ENCODE peak calls at places on chromosome 3, in five cellular contexts. S is H9, J is psoas muscle, M is body of pancreas, X is ascending aorta. C is an unnamed sample.

GRCh38 chr3:61562810-61563613 is 1.6 kb downstream of the PTPRG start:
- DNase-seq in X (peak; percentile 65), M (peak; percentile 40), J (peak; percentile 50), S (no peak), C (peak; percentile 71)

GRCh38 chr3:172152869-172153268 is 113.5 kb downstream of the FNDC3B start:
- DNase-seq in S (no peak), M (no peak), X (peak; percentile 79), J (no peak), C (no peak)

GRCh38 chr3:45043715-45044299 is 17.7 kb downstream of the CLEC3B start:
- DNase-seq in M (no peak), X (no peak), J (no peak), S (no peak), C (no peak)

GRCh38 chr3:190320594-190321362 is 1.5 kb downstream of the CLDN1 start:
- DNase-seq in X (no peak), S (no peak), J (no peak), M (no peak), C (no peak)

GRCh38 chr3:159950156-159950898 is 38.3 kb upstream of the IL12A start:
- DNase-seq in S (no peak), X (no peak), M (no peak), J (no peak), C (no peak)

GRCh38 chr3:2090512-2090911 is 8.2 kb upstream of the CNTN4 start:
- DNase-seq in M (no peak), X (no peak), S (no peak), J (no peak), C (no peak)

GRCh38 chr3:96996009-96996408 is 181.6 kb downstream of the EPHA6 start:
- DNase-seq in J (no peak), M (no peak), X (no peak), S (no peak), C (no peak)

GRCh38 chr3:173066044-173066679 is 74.9 kb downstream of the SPATA16 start:
- DNase-seq in X (no peak), S (no peak), M (peak; percentile 13), J (no peak), C (no peak)

GRCh38 chr3:142498397-142499180 is 50.8 kb upstream of the XRN1 start:
- DNase-seq in S (no peak), X (no peak), M (no peak), J (no peak), C (no peak)

GRCh38 chr3:50585919-50586762 is 16.8 kb downstream of the HEMK1 start:
- DNase-seq in X (no peak), J (no peak), S (no peak), M (no peak), C (no peak)

GRCh38 chr3:15161113-15161512 is 44.9 kb upstream of the CAPN7 start:
- DNase-seq in S (no peak), M (no peak), J (no peak), X (no peak), C (no peak)

GRCh38 chr3:194496217-194496881 is 9.5 kb upstream of the ATP13A3 start:
- DNase-seq in M (no peak), J (no peak), S (no peak), X (no peak), C (no peak)

GRCh38 chr3:126436826-126437717 is 38.6 kb downstream of the ZXDC start:
- DNase-seq in S (no peak), X (peak; percentile 48), J (no peak), M (no peak), C (peak; percentile 42)

GRCh38 chr3:197545111-197545510 is 10.7 kb downstream of the BDH1 start:
- DNase-seq in S (no peak), J (no peak), M (no peak), X (no peak), C (no peak)

GRCh38 chr3:95899494-95899893 is 914.9 kb upstream of the EPHA6 start:
- DNase-seq in S (no peak), M (no peak), X (no peak), J (no peak), C (no peak)

GRCh38 chr3:168888781-168889180 is 774.7 kb downstream of the MECOM start:
- DNase-seq in M (no peak), X (no peak), S (no peak), J (no peak), C (no peak)

GRCh38 chr3:197014942-197015575 is 14.6 kb downstream of the MELTF start:
- DNase-seq in M (no peak), J (no peak), X (no peak), S (no peak), C (no peak)

GRCh38 chr3:130748520-130748919 is 1.9 kb upstream of the PIK3R4 start:
- DNase-seq in J (no peak), S (no peak), X (no peak), M (no peak), C (no peak)

GRCh38 chr3:55484741-55485207 is 2.3 kb downstream of the WNT5A start:
- DNase-seq in J (no peak), S (no peak), M (no peak), X (no peak), C (no peak)

GRCh38 chr3:53194218-53195065 is 33.4 kb downstream of the PRKCD start:
- DNase-seq in J (peak; percentile 59), X (peak; percentile 78), M (peak; percentile 60), S (peak; percentile 61), C (no peak)

GRCh38 chr3:115834068-115834467 is 210.8 kb downstream of the GAP43 start:
- DNase-seq in J (no peak), M (no peak), S (no peak), X (no peak), C (no peak)

GRCh38 chr3:169458752-169459151 is 204.8 kb downstream of the MECOM start:
- DNase-seq in X (no peak), J (no peak), S (no peak), M (no peak), C (no peak)

GRCh38 chr3:170848294-170848917 is 21.6 kb downstream of the RPL22L1 start:
- DNase-seq in X (no peak), M (no peak), S (no peak), J (no peak), C (no peak)

GRCh38 chr3:126156468-126156867 is 23.9 kb downstream of the ALDH1L1 start:
- DNase-seq in M (peak; percentile 9), J (no peak), X (no peak), S (no peak), C (no peak)

GRCh38 chr3:129440648-129441190 is 695 bp downstream of the IFT122 start:
- DNase-seq in M (no peak), X (no peak), S (no peak), J (no peak), C (no peak)

GRCh38 chr3:194254032-194254431 is 97.1 kb downstream of the CPN2 start:
- DNase-seq in S (no peak), M (no peak), X (no peak), J (no peak), C (no peak)

GRCh38 chr3:136109499-136109898 is 86.6 kb downstream of the MSL2 start:
- DNase-seq in X (no peak), S (no peak), M (no peak), J (no peak), C (no peak)

GRCh38 chr3:3632439-3632838 is 166.8 kb upstream of the LRRN1 start:
- DNase-seq in M (no peak), J (no peak), S (no peak), X (no peak), C (no peak)

GRCh38 chr3:171810278-171811058 is at the start of gene PLD1:
- DNase-seq in S (no peak), X (peak; percentile 83), J (peak; percentile 78), M (peak; percentile 92), C (peak; percentile 95)

GRCh38 chr3:170724599-170724998 is 138.7 kb upstream of the SLC7A14 start:
- DNase-seq in X (peak; percentile 67), J (peak; percentile 45), S (no peak), M (no peak), C (no peak)

GRCh38 chr3:37997791-37998370 is 7.3 kb downstream of the VILL start:
- DNase-seq in X (no peak), M (peak; percentile 30), J (no peak), S (no peak), C (peak; percentile 68)

GRCh38 chr3:27686642-27687041 is 35.5 kb downstream of the EOMES start:
- DNase-seq in S (no peak), J (no peak), X (no peak), M (no peak), C (no peak)

GRCh38 chr3:106811376-106811775 is 565.9 kb upstream of the CCDC54 start:
- DNase-seq in S (no peak), J (no peak), X (no peak), M (no peak), C (no peak)

GRCh38 chr3:15638193-15638890 is 36.8 kb downstream of the BTD start:
- DNase-seq in X (no peak), S (no peak), J (no peak), M (no peak), C (no peak)

GRCh38 chr3:160150525-160150924 is 74.7 kb upstream of the C3orf80 start:
- DNase-seq in S (no peak), J (no peak), M (no peak), X (no peak), C (no peak)

GRCh38 chr3:23459437-23459836 is 256.3 kb downstream of the UBE2E2 start:
- DNase-seq in M (no peak), S (no peak), J (no peak), X (no peak), C (no peak)

GRCh38 chr3:155282416-155283091 is 10.9 kb downstream of the STRIT1 start:
- DNase-seq in J (no peak), X (no peak), M (no peak), S (no peak), C (no peak)

DNA sequence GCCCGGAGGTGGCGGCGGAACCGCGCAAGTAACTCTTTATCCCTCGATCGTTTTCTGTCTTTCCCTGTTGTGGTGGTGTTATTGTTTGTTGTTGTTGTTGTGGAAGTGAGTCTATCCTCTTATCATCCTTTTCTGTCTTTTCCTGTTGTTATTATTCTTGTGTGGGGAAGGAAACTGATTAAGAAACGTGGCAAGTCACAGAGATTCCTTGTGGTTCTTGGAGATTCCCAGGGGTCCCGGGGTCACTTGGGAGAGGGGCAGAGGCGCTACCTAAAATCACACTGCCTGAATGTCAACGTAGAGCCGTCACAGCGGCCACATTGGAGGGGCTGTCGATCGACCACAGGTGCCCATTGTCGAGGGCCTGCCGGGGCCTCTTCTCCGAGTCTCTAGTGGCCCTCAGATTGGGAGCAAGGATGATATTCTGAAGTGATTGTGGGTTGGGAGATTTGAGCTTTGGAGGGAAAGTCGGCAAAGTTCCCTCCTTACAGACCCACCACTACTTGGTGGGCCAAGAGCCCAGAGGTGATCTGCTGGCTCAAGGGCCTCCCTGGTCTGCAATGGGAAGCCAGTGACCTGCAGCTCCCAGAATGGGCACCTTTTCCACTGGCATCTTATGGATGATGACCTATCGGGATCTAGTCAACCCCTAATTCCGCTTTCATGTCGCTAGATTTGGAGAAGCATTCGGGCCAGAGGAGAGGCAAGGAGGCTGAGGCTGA is 816 bp downstream of the PARP14 start:
- DNase-seq in M (no peak), J (no peak), S (peak; percentile 47), X (no peak), C (peak; percentile 67)
- H3K27ac ChIP-seq in M (peak overlapping the region; percentile 71), J (peak overlapping the region; percentile 74), S (no peak overlapping the region), X (peak overlapping the region; percentile 98), C (peak overlapping the region; percentile 95)

GRCh38 chr3:188264231-188265213 is 110.6 kb downstream of the LPP start:
- DNase-seq in J (peak; percentile 45), M (no peak), S (no peak), X (peak; percentile 82), C (no peak)
- H3K4me1 ChIP-seq in J (peaks cover 75% of the 10 kb centered on the region), M (peaks cover 63% of the 10 kb centered on the region), S (peaks cover 20% of the 10 kb centered on the region), X (peaks cover 27% of the 10 kb centered on the region), C (peaks cover 56% of the 10 kb centered on the region)

GRCh38 chr3:114043205-114043604 is 13.1 kb downstream of the CCDC191 start:
- DNase-seq in X (no peak), J (no peak), M (no peak), S (no peak), C (no peak)
- TF ChIP-seq CTCF in X (no peak), J (no peak), M (no peak), S (no peak), C (no peak)

GRCh38 chr3:39804951-39805350 is 4.5 kb upstream of the MYRIP start:
- DNase-seq in M (no peak), J (no peak), X (no peak), S (no peak), C (no peak)
- H3K27ac ChIP-seq in M (no peak overlapping the region), J (no peak overlapping the region), X (no peak overlapping the region), S (no peak overlapping the region), C (no peak overlapping the region)